ENCODE peak calls at places on chromosomes 2 and 18, in four cellular contexts. M is T47D, E is upper lobe of left lung, B is thoracic aorta. Z is an unnamed sample.
A peak's percentile ranks its signal among the peaks of the same experiment; 100 is the strongest.

GRCh38 chr2:216758431-216759155 is 63.2 kb upstream of the IGFBP5 start:
- DNase-seq in M (peak; percentile 16), E (no peak), B (no peak), Z (no peak)

GRCh38 chr2:147634801-147635200 is 210.0 kb upstream of the ACVR2A start:
- DNase-seq in M (no peak), E (no peak), B (no peak), Z (no peak)

GRCh38 chr2:215529271-215529670 is 93.4 kb upstream of the FN1 start:
- DNase-seq in M (peak; percentile 6), E (no peak), B (no peak), Z (no peak)

GRCh38 chr2:1744151-1744445 is 217 bp downstream of the PXDN start:
- DNase-seq in M (no peak), E (no peak), B (no peak), Z (no peak)

GRCh38 chr2:171158790-171159325 is 1.8 kb downstream of the TLK1 start:
- DNase-seq in M (peak; percentile 26), E (no peak), B (no peak), Z (no peak)

GRCh38 chr2:215137741-215138340 is 585 bp downstream of the ABCA12 start:
- DNase-seq in M (no peak), E (no peak), B (no peak), Z (no peak)

GRCh38 chr18:58590231-58590630 is 38.7 kb downstream of the ALPK2 start:
- DNase-seq in M (no peak), E (no peak), B (no peak), Z (no peak)

GRCh38 chr2:70328921-70329561 is 27.2 kb upstream of the FAM136A start:
- DNase-seq in M (no peak), E (peak; percentile 70), B (no peak), Z (no peak)

GRCh38 chr2:101766871-101767739 is 69.6 kb downstream of the MAP4K4 start:
- DNase-seq in M (no peak), E (no peak), B (no peak), Z (peak; percentile 20)

GRCh38 chr18:27844416-27844792 is 332.5 kb downstream of the CDH2 start:
- DNase-seq in M (no peak), E (no peak), B (no peak), Z (no peak)

GRCh38 chr2:134234535-134234934 is 19.3 kb upstream of the MGAT5 start:
- DNase-seq in M (no peak), E (no peak), B (no peak), Z (no peak)

GRCh38 chr2:10452334-10452733 is 4.2 kb upstream of the ODC1 start:
- DNase-seq in M (peak; percentile 35), E (peak; percentile 87), B (no peak), Z (peak; percentile 10)

GRCh38 chr18:61236476-61237057 is 96.7 kb upstream of the CDH20 start:
- DNase-seq in M (no peak), E (no peak), B (no peak), Z (no peak)

GRCh38 chr2:150938586-150938985 is 323.1 kb downstream of the RBM43 start:
- DNase-seq in M (no peak), E (no peak), B (no peak), Z (no peak)

GRCh38 chr18:9961031-9961430 is 47.2 kb downstream of the VAPA start:
- DNase-seq in M (no peak), E (no peak), B (no peak), Z (no peak)

GRCh38 chr2:188984680-188985079 is 10.5 kb downstream of the COL3A1 start:
- DNase-seq in M (no peak), E (no peak), B (no peak), Z (no peak)

GRCh38 chr2:54881759-54882158 is 158.3 kb downstream of the EML6 start:
- DNase-seq in M (no peak), E (no peak), B (no peak), Z (no peak)

GRCh38 chr2:226845717-226846116 is 9.9 kb downstream of the RHBDD1 start:
- DNase-seq in M (no peak), E (no peak), B (no peak), Z (no peak)

GRCh38 chr18:3652380-3653262 is 202.6 kb downstream of the TGIF1 start:
- DNase-seq in M (no peak), E (peak; percentile 73), B (peak; percentile 32), Z (peak; percentile 14)

GRCh38 chr2:3608373-3609278 is 13.7 kb downstream of the COLEC11 start:
- DNase-seq in M (no peak), E (no peak), B (no peak), Z (no peak)

GRCh38 chr2:5911801-5912200 is 219.6 kb downstream of the SOX11 start:
- DNase-seq in M (no peak), E (no peak), B (no peak), Z (no peak)

GRCh38 chr2:235605306-235605998 is 111.6 kb downstream of the AGAP1 start:
- DNase-seq in M (no peak), E (peak; percentile 41), B (peak; percentile 28), Z (peak; percentile 60)

GRCh38 chr2:97740590-97741182 is 27.3 kb downstream of the ZAP70 start:
- DNase-seq in M (peak; percentile 76), E (peak; percentile 56), B (no peak), Z (peak; percentile 9)

GRCh38 chr2:8107162-8107561 is 574.7 kb upstream of the ID2 start:
- DNase-seq in M (no peak), E (no peak), B (no peak), Z (no peak)

GRCh38 chr18:31206787-31207381 is 44.2 kb upstream of the DSC1 start:
- DNase-seq in M (peak; percentile 22), E (peak; percentile 89), B (peak; percentile 11), Z (no peak)

Z was measured in GOT3.